ENCODE peak calls at places on chromosomes 5 and 9, in nine cellular contexts. S is GM20000; K is stimulated activated CD4-positive, alpha-beta T cell treated with anti-CD3 and anti-CD28 coated beads, Interleukin-2, amount 100 ng/mL, for 48 hours; J is ACHN; X is endothelial cell; M is HFFc6; Y is foreskin keratinocyte; R is GM13976; Z is activated CD8-positive, alpha-beta T cell treated with anti-CD3 and anti-CD28 coated beads for 36 hours. C is an unnamed sample.

GRCh38 chr9:93122721-93123221 is 11.3 kb downstream of the NINJ1 start:
- DNase-seq in S (no peak), K (no peak), J (no peak), X (peak; percentile 2), M (no peak), Y (no peak), R (no peak), Z (peak; percentile 0), C (no peak)

GRCh38 chr5:169637085-169637855 is at the start of gene DOCK2:
- DNase-seq in S (peak; percentile 90), K (peak; percentile 43), J (peak; percentile 36), X (peak; percentile 10), M (no peak), Y (no peak), R (peak; percentile 89), Z (peak; percentile 85), C (peak; percentile 89)

GRCh38 chr5:142114686-142115085 is 6.1 kb downstream of the NDFIP1 start:
- DNase-seq in S (no peak), K (no peak), J (no peak), X (no peak), M (no peak), Y (no peak), R (no peak), Z (no peak), C (no peak)

GRCh38 chr5:140358738-140359310 is 1.2 kb upstream of the SLC4A9 start:
- DNase-seq in S (no peak), K (no peak), J (peak; percentile 38), X (peak; percentile 66), M (peak; percentile 43), Y (no peak), R (no peak), Z (no peak), C (no peak)

GRCh38 chr9:254516-254915 is 39.9 kb downstream of the DOCK8 start:
- DNase-seq in S (no peak), K (no peak), J (peak; percentile 23), X (no peak), M (no peak), Y (no peak), R (no peak), Z (no peak), C (no peak)

GRCh38 chr5:142097681-142098080 is 10.9 kb upstream of the NDFIP1 start:
- DNase-seq in S (no peak), K (no peak), J (no peak), X (no peak), M (peak; percentile 52), Y (peak; percentile 95), R (no peak), Z (peak; percentile 74), C (no peak)

GRCh38 chr5:143183989-143184388 is 219.5 kb downstream of the NR3C1 start:
- DNase-seq in S (no peak), K (no peak), J (no peak), X (no peak), M (no peak), Y (no peak), R (no peak), Z (no peak), C (no peak)

GRCh38 chr5:7068156-7068555 is 327.8 kb upstream of the ADCY2 start:
- DNase-seq in S (no peak), K (no peak), J (no peak), X (no peak), M (no peak), Y (no peak), R (no peak), Z (no peak), C (no peak)

GRCh38 chr5:40447438-40447837 is 232.3 kb upstream of the PTGER4 start:
- DNase-seq in S (no peak), K (no peak), J (no peak), X (no peak), M (no peak), Y (peak; percentile 53), R (no peak), Z (no peak), C (no peak)

GRCh38 chr9:116336133-116336862 is 182.7 kb downstream of the PAPPA start:
- DNase-seq in S (no peak), K (no peak), J (no peak), X (no peak), M (no peak), Y (no peak), R (no peak), Z (no peak), C (no peak)

GRCh38 chr5:146904890-146905289 is 26.3 kb upstream of the PPP2R2B start:
- DNase-seq in S (no peak), K (no peak), J (no peak), X (no peak), M (no peak), Y (no peak), R (no peak), Z (no peak), C (no peak)

GRCh38 chr9:122036988-122037387 is 56.1 kb downstream of the TTLL11 start:
- DNase-seq in S (no peak), K (no peak), J (peak; percentile 2), X (no peak), M (peak; percentile 42), Y (peak; percentile 45), R (no peak), Z (no peak), C (no peak)

GRCh38 chr9:87437966-87438365 is 59.7 kb upstream of the DAPK1 start:
- DNase-seq in S (no peak), K (no peak), J (no peak), X (no peak), M (no peak), Y (no peak), R (no peak), Z (no peak), C (no peak)

GRCh38 chr9:111375817-111376564 is 46.0 kb upstream of the OR2K2 start:
- DNase-seq in S (no peak), K (no peak), J (no peak), X (no peak), M (no peak), Y (peak; percentile 57), R (no peak), Z (no peak), C (no peak)

GRCh38 chr5:140075371-140075770 is 32.3 kb upstream of the NRG2 start:
- DNase-seq in S (no peak), K (no peak), J (peak; percentile 9), X (no peak), M (peak; percentile 25), Y (no peak), R (peak; percentile 21), Z (no peak), C (peak; percentile 31)

GRCh38 chr9:125988479-125989050 is 241.4 kb downstream of the PBX3 start:
- DNase-seq in S (no peak), K (no peak), J (no peak), X (no peak), M (no peak), Y (peak; percentile 42), R (no peak), Z (no peak), C (no peak)

GRCh38 chr5:41649659-41650058 is 139.3 kb upstream of the PLCXD3 start:
- DNase-seq in S (no peak), K (no peak), J (no peak), X (no peak), M (peak; percentile 39), Y (no peak), R (no peak), Z (no peak), C (no peak)

GRCh38 chr9:124664143-124664542 is 107.0 kb downstream of the NR6A1 start:
- DNase-seq in S (no peak), K (no peak), J (no peak), X (no peak), M (no peak), Y (no peak), R (no peak), Z (no peak), C (no peak)

GRCh38 chr5:80703747-80704146 is 49.0 kb upstream of the DHFR start:
- DNase-seq in S (no peak), K (no peak), J (no peak), X (no peak), M (no peak), Y (no peak), R (no peak), Z (no peak), C (peak; percentile 22)

GRCh38 chr5:40735609-40736008 is 20.2 kb downstream of the TTC33 start:
- DNase-seq in S (no peak), K (no peak), J (no peak), X (no peak), M (no peak), Y (no peak), R (no peak), Z (no peak), C (no peak)

GRCh38 chr5:109479260-109479860 is 69.6 kb upstream of the PJA2 start:
- DNase-seq in S (peak; percentile 26), K (no peak), J (peak; percentile 33), X (no peak), M (peak; percentile 4), Y (peak; percentile 21), R (peak; percentile 16), Z (no peak), C (peak; percentile 46)

GRCh38 chr9:110659891-110660541 is 8.6 kb upstream of the MUSK start:
- DNase-seq in S (no peak), K (no peak), J (no peak), X (no peak), M (peak; percentile 50), Y (peak; percentile 41), R (no peak), Z (no peak), C (no peak)

GRCh38 chr5:926416-927171 is 33.9 kb downstream of the TRIP13 start:
- DNase-seq in S (peak; percentile 76), K (no peak), J (peak; percentile 42), X (peak; percentile 64), M (no peak), Y (peak; percentile 9), R (peak; percentile 74), Z (peak; percentile 42), C (no peak)

GRCh38 chr5:43389679-43390329 is 22.4 kb downstream of the CCL28 start:
- DNase-seq in S (peak; percentile 75), K (peak; percentile 37), J (peak; percentile 87), X (peak; percentile 62), M (peak; percentile 94), Y (peak; percentile 88), R (peak; percentile 65), Z (peak; percentile 67), C (peak; percentile 87)

GRCh38 chr5:17070646-17071045 is 134.6 kb upstream of the MYO10 start:
- DNase-seq in S (no peak), K (no peak), J (no peak), X (no peak), M (no peak), Y (no peak), R (no peak), Z (no peak), C (no peak)

GRCh38 chr9:37027582-37028424 is 6.3 kb downstream of the PAX5 start:
- DNase-seq in S (peak; percentile 99), K (peak; percentile 88), J (peak; percentile 95), X (peak; percentile 99), M (peak; percentile 83), Y (peak; percentile 80), R (peak; percentile 99), Z (peak; percentile 94), C (peak; percentile 98)

C was measured in NAMALWA.